ENCODE peak calls at places on chromosomes 6 and 20, in four cellular contexts. U is SK-N-SH, S is hepatocyte, J is HCT116. D is an unnamed sample.

GRCh38 chr20:5559937-5560336 is 190.3 kb upstream of the SHLD1 start:
- DNase-seq in U (no peak), S (no peak), J (no peak), D (no peak)

GRCh38 chr6:34547921-34548644 is 8.0 kb downstream of the SPDEF start:
- DNase-seq in U (no peak), S (no peak), J (no peak), D (no peak)

GRCh38 chr20:47205577-47206123 is 150.8 kb downstream of the ZMYND8 start:
- DNase-seq in U (peak), S (peak), J (peak), D (peak)

GRCh38 chr20:3239026-3239866 is at the start of gene SLC4A11:
- DNase-seq in U (peak), S (peak), J (peak), D (peak)

GRCh38 chr6:126650931-126651330 is 311.0 kb downstream of the CENPW start:
- DNase-seq in U (no peak), S (no peak), J (no peak), D (no peak)

GRCh38 chr6:49339096-49339495 is 124.0 kb downstream of the MMUT start:
- DNase-seq in U (no peak), S (no peak), J (no peak), D (no peak)

GRCh38 chr20:2124632-2125131 is 23.1 kb downstream of the STK35 start:
- DNase-seq in U (no peak), S (no peak), J (no peak), D (no peak)

GRCh38 chr20:44057698-44058675 is 129.0 kb downstream of the JPH2 start:
- DNase-seq in U (no peak), S (no peak), J (no peak), D (no peak)

GRCh38 chr6:117739869-117740268 is 64.6 kb downstream of the NUS1 start:
- DNase-seq in U (no peak), S (no peak), J (no peak), D (no peak)

GRCh38 chr6:23394699-23395098 is 731.3 kb upstream of the NRSN1 start:
- DNase-seq in U (no peak), S (no peak), J (no peak), D (no peak)

GRCh38 chr6:33164665-33165373 is 27.4 kb downstream of the COL11A2 start:
- DNase-seq in U (no peak), S (no peak), J (no peak), D (no peak)

GRCh38 chr6:149990672-149991402 is 27.1 kb downstream of the ULBP1 start:
- DNase-seq in U (peak), S (peak), J (no peak), D (peak)
- H2AFZ ChIP-seq in U (no peak), S (peak), J (no peak), D (no peak)

DNA sequence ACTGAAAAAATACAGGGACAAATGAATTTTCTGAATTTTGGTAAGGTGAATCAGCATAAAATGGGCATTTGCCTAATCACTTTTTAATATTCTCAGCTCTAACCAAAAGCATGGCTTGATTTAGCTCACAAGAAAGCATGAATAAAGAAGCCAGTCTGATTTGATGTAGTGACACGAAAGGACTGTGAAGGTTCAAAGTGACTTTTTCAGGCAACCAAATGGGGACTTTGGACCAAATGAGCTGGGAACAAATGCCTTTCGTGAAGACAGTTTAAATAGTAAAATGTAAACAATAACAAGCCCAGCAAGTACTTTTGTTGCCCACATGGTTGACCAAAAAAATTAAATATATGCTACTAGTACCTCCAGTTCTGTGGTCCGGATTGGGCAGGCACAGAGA is 12.9 kb upstream of the CBLN4 start:
- DNase-seq in U (no peak), S (no peak), J (no peak), D (no peak)
- TF ChIP-seq EZH2phosphoT487 in U (no peak), S (no peak), J (no peak), D (no peak)

GRCh38 chr6:44025226-44025625 is 102.0 kb downstream of the MRPL14 start:
- DNase-seq in U (no peak), S (no peak), J (no peak), D (no peak)

GRCh38 chr6:44022296-44022661 is 105.0 kb downstream of the MRPL14 start:
- DNase-seq in U (no peak), S (no peak), J (no peak), D (no peak)

GRCh38 chr6:44024597-44025219 is 102.5 kb downstream of the MRPL14 start:
- DNase-seq in U (no peak), S (no peak), J (no peak), D (no peak)

GRCh38 chr6:44022671-44023352 is 104.4 kb downstream of the MRPL14 start:
- DNase-seq in U (no peak), S (no peak), J (no peak), D (no peak)

GRCh38 chr6:44023586-44024454 is 103.4 kb downstream of the MRPL14 start:
- DNase-seq in U (peak), S (no peak), J (no peak), D (no peak)
- H2AFZ ChIP-seq in U (no peak), S (no peak), J (no peak), D (no peak)

GRCh38 chr20:9261781-9262180 is 192.9 kb downstream of the PLCB4 start:
- DNase-seq in U (no peak), S (no peak), J (no peak), D (no peak)
- TF ChIP-seq EZH2phosphoT487 in U (no peak), S (no peak), J (no peak), D (no peak)

DNA sequence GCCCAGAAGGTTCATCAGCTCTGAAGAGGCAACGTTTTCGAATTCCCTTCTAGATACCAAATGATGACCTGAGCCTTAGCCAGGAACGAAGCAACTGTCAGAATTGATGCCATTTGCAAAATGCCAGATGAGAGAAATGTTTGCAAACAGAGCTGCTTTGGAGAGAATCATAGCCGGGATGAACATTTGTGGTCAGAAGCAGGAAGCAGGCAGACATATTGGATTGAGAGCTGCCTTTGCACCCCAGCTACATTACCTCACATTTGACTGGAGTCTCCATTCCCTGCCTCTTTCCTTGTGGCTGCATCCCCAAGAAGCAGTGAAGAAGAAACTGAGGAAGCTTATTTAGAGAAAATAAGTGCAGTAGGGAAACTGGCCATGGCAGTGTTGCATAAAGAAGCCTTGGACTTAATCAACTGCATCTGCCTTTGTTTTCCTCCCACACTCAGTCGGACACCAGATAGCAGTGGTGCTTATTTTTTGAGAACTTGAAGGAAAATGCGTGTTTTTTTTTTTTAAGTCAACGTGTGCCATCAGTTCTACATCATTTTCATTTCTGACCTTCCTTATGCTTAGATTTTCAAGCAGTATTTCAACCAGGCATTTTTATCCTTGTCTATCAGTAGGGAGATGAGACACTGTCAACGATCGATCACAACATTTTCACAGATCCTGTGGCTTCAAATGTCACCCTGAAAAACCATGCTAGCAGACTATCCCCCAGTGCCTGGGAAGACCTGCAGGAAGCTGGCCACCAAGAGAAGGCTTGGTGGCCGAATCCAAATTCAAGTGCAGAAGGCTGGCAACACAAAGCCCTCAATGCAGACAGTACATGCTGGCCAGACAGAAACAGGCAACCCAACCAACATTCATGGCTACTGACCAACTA is 541.2 kb upstream of the JARID2 start:
- DNase-seq in U (no peak), S (no peak), J (no peak), D (no peak)
- H2AFZ ChIP-seq in U (no peak), S (no peak), J (no peak), D (no peak)

GRCh38 chr20:23081263-23081811 is 4.8 kb downstream of the CD93 start:
- DNase-seq in U (no peak), S (no peak), J (no peak), D (no peak)

GRCh38 chr20:23078351-23078993 is 7.7 kb downstream of the CD93 start:
- DNase-seq in U (no peak), S (no peak), J (no peak), D (no peak)

GRCh38 chr20:23078994-23079364 is 7.1 kb downstream of the CD93 start:
- DNase-seq in U (no peak), S (no peak), J (no peak), D (no peak)

GRCh38 chr20:23080521-23080920 is 5.6 kb downstream of the CD93 start:
- DNase-seq in U (no peak), S (no peak), J (no peak), D (no peak)

GRCh38 chr20:23079926-23080325 is 6.2 kb downstream of the CD93 start:
- DNase-seq in U (no peak), S (no peak), J (no peak), D (no peak)
- TF ChIP-seq EZH2phosphoT487 in U (no peak), S (no peak), J (no peak), D (no peak)

GRCh38 chr6:37819177-37819801 is at the start of gene ZFAND3:
- DNase-seq in U (peak), S (peak), J (peak), D (peak)

GRCh38 chr6:37820713-37821069 is 1.2 kb downstream of the ZFAND3 start:
- DNase-seq in U (no peak), S (peak), J (no peak), D (no peak)

GRCh38 chr6:37818536-37819176 is 871 bp upstream of the ZFAND3 start:
- DNase-seq in U (peak), S (peak), J (peak), D (peak)

GRCh38 chr6:37821449-37821848 is 1.9 kb downstream of the ZFAND3 start:
- DNase-seq in U (no peak), S (no peak), J (no peak), D (no peak)

DNA sequence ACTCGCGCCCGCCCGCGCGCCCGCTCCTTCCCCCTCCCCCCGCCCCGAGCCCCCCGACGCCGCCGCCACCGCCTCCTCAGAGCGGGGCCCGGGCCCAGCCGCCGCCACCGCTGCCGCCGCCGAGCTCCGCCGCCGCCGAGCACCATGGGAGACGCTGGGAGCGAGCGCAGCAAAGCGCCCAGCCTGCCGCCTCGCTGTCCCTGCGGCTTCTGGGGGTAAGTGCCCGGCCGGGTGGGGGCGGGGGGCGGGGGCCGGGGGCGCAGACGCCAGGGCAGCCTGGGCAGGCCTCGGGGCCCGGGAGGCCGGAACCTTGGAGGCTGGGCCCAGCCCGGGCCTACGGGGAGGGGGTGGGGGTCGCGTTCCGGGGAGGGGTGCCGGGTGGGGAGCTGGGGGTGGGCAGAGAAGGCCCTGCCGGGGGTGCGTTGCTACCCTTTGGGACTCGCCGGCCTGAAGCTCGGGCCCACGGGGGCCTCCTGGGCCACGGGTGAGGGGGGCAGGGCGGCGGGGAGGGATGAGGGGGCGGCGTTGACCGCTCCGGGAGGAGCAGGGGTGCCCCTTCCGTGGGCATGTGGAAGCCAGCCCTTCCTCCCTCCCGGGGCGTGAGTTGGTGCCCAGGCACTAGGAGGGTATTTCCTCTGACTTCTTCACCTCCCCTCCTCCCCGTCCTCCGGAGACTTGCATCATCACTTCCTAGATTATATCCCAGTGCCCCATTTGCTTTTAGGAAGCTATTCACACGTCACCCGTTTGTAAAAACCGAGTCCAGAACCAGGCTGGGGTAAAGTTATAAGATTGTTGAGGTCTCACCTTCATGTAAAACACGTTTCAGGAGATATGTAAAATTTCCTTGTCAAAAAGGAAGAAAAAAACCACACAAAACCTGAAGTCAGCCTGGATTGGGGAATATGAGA is 530 bp downstream of the ZFAND3 start:
- DNase-seq in U (peak), S (peak), J (peak), D (peak)
- H2AFZ ChIP-seq in U (no peak), S (no peak), J (no peak), D (no peak)

GRCh38 chr20:59725476-59726119 is 121.3 kb downstream of the PHACTR3 start:
- DNase-seq in U (no peak), S (no peak), J (no peak), D (no peak)

GRCh38 chr20:59724457-59725366 is 120.4 kb downstream of the PHACTR3 start:
- DNase-seq in U (no peak), S (no peak), J (no peak), D (no peak)

GRCh38 chr20:59723108-59723500 is 118.8 kb downstream of the PHACTR3 start:
- DNase-seq in U (no peak), S (no peak), J (no peak), D (no peak)

GRCh38 chr20:59726196-59726595 is 121.9 kb downstream of the PHACTR3 start:
- DNase-seq in U (no peak), S (no peak), J (no peak), D (no peak)

GRCh38 chr20:59723607-59724456 is 119.5 kb downstream of the PHACTR3 start:
- DNase-seq in U (no peak), S (no peak), J (no peak), D (no peak)
- TF ChIP-seq EZH2phosphoT487 in U (no peak), S (no peak), J (no peak), D (no peak)

GRCh38 chr6:132931313-132931712 is 116.9 kb downstream of the RPS12 start:
- DNase-seq in U (no peak), S (no peak), J (no peak), D (no peak)
- H2AFZ ChIP-seq in U (no peak), S (no peak), J (no peak), D (no peak)